ENCODE peak calls at places on chromosome 17, in nine cellular contexts. J, N, F, K, Y, W, X, D and R are unnamed samples.
A peak's percentile ranks its signal among the peaks of the same experiment; 100 is the strongest.

GRCh38 chr17:74329378-74329777 is 3.4 kb downstream of the KIF19 start:
- DNase-seq in J (no peak), N (no peak), F (no peak), K (no peak), Y (no peak), W (no peak), X (no peak), D (no peak), R (no peak)

GRCh38 chr17:41710472-41711090 is 1.6 kb upstream of the GAST start:
- DNase-seq in J (no peak), N (no peak), F (peak; percentile 95), K (no peak), Y (no peak), W (peak; percentile 75), X (no peak), D (no peak), R (peak; percentile 81)

GRCh38 chr17:8047769-8048110 is 8.9 kb downstream of the ALOX15B start:
- DNase-seq in J (no peak), N (no peak), F (no peak), K (no peak), Y (no peak), W (no peak), X (no peak), D (no peak), R (no peak)

GRCh38 chr17:82722341-82723013 is 6.0 kb downstream of the FN3KRP start:
- DNase-seq in J (no peak), N (no peak), F (no peak), K (no peak), Y (no peak), W (no peak), X (no peak), D (no peak), R (no peak)

GRCh38 chr17:39194089-39194984 is 3.1 kb downstream of the CACNB1 start:
- DNase-seq in J (no peak), N (peak; percentile 68), F (peak; percentile 68), K (peak; percentile 61), Y (peak; percentile 90), W (peak; percentile 67), X (peak; percentile 78), D (no peak), R (no peak)

GRCh38 chr17:44981221-44981968 is 13.3 kb upstream of the C1QL1 start:
- DNase-seq in J (no peak), N (no peak), F (peak; percentile 58), K (no peak), Y (no peak), W (peak; percentile 94), X (no peak), D (peak; percentile 73), R (peak; percentile 87)

GRCh38 chr17:83064732-83065659 is 14.4 kb upstream of the METRNL start:
- DNase-seq in J (no peak), N (peak; percentile 38), F (no peak), K (peak; percentile 74), Y (no peak), W (no peak), X (peak; percentile 20), D (peak; percentile 67), R (peak; percentile 58)

GRCh38 chr17:81252336-81253329 is 13.5 kb downstream of the NDUFAF8 start:
- DNase-seq in J (no peak), N (no peak), F (no peak), K (no peak), Y (no peak), W (no peak), X (no peak), D (no peak), R (no peak)

GRCh38 chr17:29049541-29050150 is 6.7 kb downstream of the PIPOX start:
- DNase-seq in J (peak; percentile 71), N (no peak), F (no peak), K (no peak), Y (no peak), W (no peak), X (no peak), D (no peak), R (no peak)

GRCh38 chr17:77606146-77606864 is 352.2 kb upstream of the TNRC6C start:
- DNase-seq in J (no peak), N (no peak), F (no peak), K (no peak), Y (no peak), W (no peak), X (no peak), D (no peak), R (no peak)

GRCh38 chr17:50211249-50212120 is 10.1 kb upstream of the COL1A1 start:
- DNase-seq in J (no peak), N (no peak), F (peak; percentile 66), K (no peak), Y (no peak), W (no peak), X (peak; percentile 31), D (no peak), R (no peak)

GRCh38 chr17:8162232-8162996 is at the start of gene VAMP2:
- DNase-seq in J (peak; percentile 62), N (peak; percentile 83), F (peak; percentile 64), K (peak; percentile 89), Y (no peak), W (peak; percentile 50), X (peak; percentile 73), D (peak; percentile 82), R (no peak)

GRCh38 chr17:9227819-9228407 is 206.6 kb downstream of the NTN1 start:
- DNase-seq in J (no peak), N (no peak), F (no peak), K (no peak), Y (no peak), W (no peak), X (no peak), D (no peak), R (no peak)

GRCh38 chr17:4827399-4827798 is 5.7 kb upstream of the MINK1 start:
- DNase-seq in J (no peak), N (no peak), F (no peak), K (no peak), Y (no peak), W (no peak), X (no peak), D (no peak), R (no peak)

GRCh38 chr17:9937901-9938300 is 32.8 kb upstream of the RCVRN start:
- DNase-seq in J (no peak), N (no peak), F (no peak), K (no peak), Y (no peak), W (no peak), X (no peak), D (no peak), R (no peak)

GRCh38 chr17:17696871-17697633 is 15.8 kb downstream of the RAI1 start:
- DNase-seq in J (no peak), N (peak; percentile 39), F (no peak), K (no peak), Y (no peak), W (no peak), X (no peak), D (peak; percentile 88), R (no peak)

GRCh38 chr17:76145231-76146052 is 4.4 kb upstream of the FOXJ1 start:
- DNase-seq in J (peak; percentile 51), N (no peak), F (no peak), K (no peak), Y (no peak), W (no peak), X (no peak), D (no peak), R (no peak)
- H3K4me3 ChIP-seq in J (no peak overlapping the region), N (peak overlapping the region; percentile 25), F (no peak overlapping the region), K (peak overlapping the region; percentile 7), Y (no peak overlapping the region), W (no peak overlapping the region), X (no peak overlapping the region), D (no peak overlapping the region), R (no peak overlapping the region)

GRCh38 chr17:53719229-53719628 is 103.5 kb upstream of the KIF2B start:
- DNase-seq in J (peak; percentile 15), N (no peak), F (peak; percentile 2), K (no peak), Y (no peak), W (no peak), X (no peak), D (no peak), R (no peak)

GRCh38 chr17:53724726-53725125 is 98.0 kb upstream of the KIF2B start:
- DNase-seq in J (no peak), N (no peak), F (no peak), K (no peak), Y (no peak), W (no peak), X (no peak), D (no peak), R (no peak)

GRCh38 chr17:53722407-53722806 is 100.3 kb upstream of the KIF2B start:
- DNase-seq in J (peak; percentile 58), N (no peak), F (peak; percentile 96), K (no peak), Y (no peak), W (peak; percentile 98), X (no peak), D (no peak), R (peak; percentile 94)

GRCh38 chr17:53721101-53721500 is 101.6 kb upstream of the KIF2B start:
- DNase-seq in J (no peak), N (no peak), F (peak; percentile 3), K (no peak), Y (no peak), W (peak; percentile 16), X (no peak), D (no peak), R (peak; percentile 21)
- H3K4me3 ChIP-seq in J (no peak overlapping the region), N (no peak overlapping the region), F (no peak overlapping the region), K (no peak overlapping the region), Y (no peak overlapping the region), W (no peak overlapping the region), X (no peak overlapping the region), D (no peak overlapping the region), R (no peak overlapping the region)

GRCh38 chr17:68711858-68712257 is 110.7 kb upstream of the FAM20A start:
- DNase-seq in J (no peak), N (no peak), F (peak; percentile 33), K (no peak), Y (no peak), W (peak; percentile 3), X (no peak), D (no peak), R (no peak)
- H3K4me3 ChIP-seq in J (no peak overlapping the region), N (no peak overlapping the region), F (no peak overlapping the region), K (no peak overlapping the region), Y (no peak overlapping the region), W (no peak overlapping the region), X (no peak overlapping the region), D (no peak overlapping the region), R (no peak overlapping the region)

GRCh38 chr17:16287563-16288027 is 65.7 kb downstream of the CENPV start:
- DNase-seq in J (peak; percentile 58), N (no peak), F (peak; percentile 85), K (no peak), Y (peak; percentile 36), W (peak; percentile 87), X (no peak), D (no peak), R (peak; percentile 24)

GRCh38 chr17:16283705-16284104 is 66.7 kb downstream of the PIGL start:
- DNase-seq in J (no peak), N (no peak), F (peak; percentile 84), K (no peak), Y (no peak), W (peak; percentile 88), X (no peak), D (no peak), R (peak; percentile 59)

GRCh38 chr17:16286009-16286946 is 67.0 kb downstream of the CENPV start:
- DNase-seq in J (peak; percentile 97), N (peak; percentile 72), F (peak; percentile 99), K (peak; percentile 90), Y (peak; percentile 90), W (peak; percentile 98), X (peak; percentile 89), D (peak; percentile 95), R (peak; percentile 90)

GRCh38 chr17:16286947-16287562 is 66.2 kb downstream of the CENPV start:
- DNase-seq in J (peak; percentile 95), N (no peak), F (peak; percentile 70), K (no peak), Y (peak; percentile 25), W (no peak), X (no peak), D (no peak), R (no peak)

GRCh38 chr17:16285646-16286008 is 67.6 kb downstream of the CENPV start:
- DNase-seq in J (no peak), N (no peak), F (no peak), K (no peak), Y (no peak), W (no peak), X (no peak), D (no peak), R (no peak)
- H3K4me3 ChIP-seq in J (peak overlapping the region; percentile 52), N (peak overlapping the region; percentile 49), F (no peak overlapping the region), K (peak overlapping the region; percentile 18), Y (no peak overlapping the region), W (no peak overlapping the region), X (peak overlapping the region; percentile 27), D (no peak overlapping the region), R (no peak overlapping the region)